ENCODE peak calls at places on chromosomes 4 and X, in six cellular contexts. One of them, this sample, is unnamed. For H3K4me1, the result is how much of the 10 kb centered on the place peaks cover.

GRCh38 chr4:123401466-123402175 is 5.0 kb downstream of the SPRY1 start:
- DNase-seq in suprapubic skin: no peak
- DNase-seq in IMR-90: no peak
- DNase-seq in astrocyte: no peak
- DNase-seq in A549: no peak
- DNase-seq in heart right ventricle: no peak
- DNase-seq in this sample: no peak

GRCh38 chr4:52987401-52988056 is 125.4 kb downstream of the RASL11B start:
- DNase-seq in IMR-90: no peak
- DNase-seq in heart right ventricle: no peak
- DNase-seq in suprapubic skin: no peak
- DNase-seq in A549: no peak
- DNase-seq in astrocyte: peak
- DNase-seq in this sample: no peak

GRCh38 chrX:103356023-103356798 is at the start of gene TCEAL9:
- DNase-seq in heart right ventricle: peak
- DNase-seq in IMR-90: peak
- DNase-seq in suprapubic skin: no peak
- DNase-seq in astrocyte: peak
- DNase-seq in A549: peak
- DNase-seq in this sample: no peak

GRCh38 chr4:3128058-3128457 is 53.6 kb downstream of the HTT start:
- DNase-seq in astrocyte: no peak
- DNase-seq in A549: no peak
- DNase-seq in heart right ventricle: no peak
- DNase-seq in suprapubic skin: no peak
- DNase-seq in IMR-90: no peak
- DNase-seq in this sample: no peak

GRCh38 chrX:47497274-47497673 is 14.3 kb upstream of the ZNF41 start:
- DNase-seq in heart right ventricle: no peak
- DNase-seq in astrocyte: no peak
- DNase-seq in suprapubic skin: no peak
- DNase-seq in A549: no peak
- DNase-seq in IMR-90: peak
- DNase-seq in this sample: no peak

GRCh38 chrX:105136786-105137185 is 83.7 kb downstream of the TEX13A start:
- DNase-seq in IMR-90: no peak
- DNase-seq in astrocyte: no peak
- DNase-seq in heart right ventricle: no peak
- DNase-seq in A549: no peak
- DNase-seq in suprapubic skin: no peak
- DNase-seq in this sample: no peak

GRCh38 chr4:54098375-54098774 is 1.6 kb upstream of the GSX2 start:
- DNase-seq in astrocyte: no peak
- DNase-seq in suprapubic skin: no peak
- DNase-seq in A549: no peak
- DNase-seq in heart right ventricle: no peak
- DNase-seq in IMR-90: no peak
- DNase-seq in this sample: no peak

GRCh38 chr4:73705056-73705432 is 35.3 kb upstream of the CXCL8 start:
- DNase-seq in suprapubic skin: no peak
- DNase-seq in A549: no peak
- DNase-seq in heart right ventricle: no peak
- DNase-seq in IMR-90: peak
- DNase-seq in astrocyte: peak
- DNase-seq in this sample: no peak

GRCh38 chr4:96120206-96120605 is 280.3 kb downstream of the PDHA2 start:
- DNase-seq in IMR-90: no peak
- DNase-seq in suprapubic skin: no peak
- DNase-seq in astrocyte: no peak
- DNase-seq in A549: no peak
- DNase-seq in heart right ventricle: no peak
- DNase-seq in this sample: no peak

GRCh38 chrX:148416142-148416541 is 84.3 kb upstream of the AFF2 start:
- DNase-seq in A549: no peak
- DNase-seq in IMR-90: no peak
- DNase-seq in suprapubic skin: no peak
- DNase-seq in astrocyte: no peak
- DNase-seq in heart right ventricle: no peak
- DNase-seq in this sample: no peak
- H3K27ac ChIP-seq in A549: no peak
- H3K27ac ChIP-seq in IMR-90: no peak
- H3K27ac ChIP-seq in suprapubic skin: no peak
- H3K27ac ChIP-seq in astrocyte: no peak
- H3K27ac ChIP-seq in heart right ventricle: no peak
- H3K27ac ChIP-seq in this sample: no peak

GRCh38 chr4:183139058-183139740 is 40.1 kb downstream of the WWC2 start:
- DNase-seq in heart right ventricle: no peak
- DNase-seq in A549: no peak
- DNase-seq in suprapubic skin: no peak
- DNase-seq in IMR-90: peak
- DNase-seq in astrocyte: peak
- DNase-seq in this sample: no peak

GRCh38 chr4:183141997-183142396 is 42.9 kb downstream of the WWC2 start:
- DNase-seq in astrocyte: no peak
- DNase-seq in A549: no peak
- DNase-seq in heart right ventricle: no peak
- DNase-seq in suprapubic skin: no peak
- DNase-seq in IMR-90: no peak
- DNase-seq in this sample: no peak

GRCh38 chr4:183139972-183140570 is 41.0 kb downstream of the WWC2 start:
- DNase-seq in IMR-90: peak
- DNase-seq in A549: no peak
- DNase-seq in astrocyte: peak
- DNase-seq in suprapubic skin: no peak
- DNase-seq in heart right ventricle: no peak
- DNase-seq in this sample: no peak

GRCh38 chr4:183142566-183143545 is 43.8 kb downstream of the WWC2 start:
- DNase-seq in suprapubic skin: no peak
- DNase-seq in A549: no peak
- DNase-seq in astrocyte: peak
- DNase-seq in heart right ventricle: peak
- DNase-seq in IMR-90: peak
- DNase-seq in this sample: peak

GRCh38 chr4:183140911-183141320 is 41.9 kb downstream of the WWC2 start:
- DNase-seq in astrocyte: peak
- DNase-seq in suprapubic skin: no peak
- DNase-seq in IMR-90: peak
- DNase-seq in heart right ventricle: no peak
- DNase-seq in A549: no peak
- DNase-seq in this sample: no peak
- H3K4me1 ChIP-seq in astrocyte: under half
- H3K4me1 ChIP-seq in suprapubic skin: under half
- H3K4me1 ChIP-seq in IMR-90: under half
- H3K4me1 ChIP-seq in heart right ventricle: under half
- H3K4me1 ChIP-seq in A549: under half
- H3K4me1 ChIP-seq in this sample: under half

DNA sequence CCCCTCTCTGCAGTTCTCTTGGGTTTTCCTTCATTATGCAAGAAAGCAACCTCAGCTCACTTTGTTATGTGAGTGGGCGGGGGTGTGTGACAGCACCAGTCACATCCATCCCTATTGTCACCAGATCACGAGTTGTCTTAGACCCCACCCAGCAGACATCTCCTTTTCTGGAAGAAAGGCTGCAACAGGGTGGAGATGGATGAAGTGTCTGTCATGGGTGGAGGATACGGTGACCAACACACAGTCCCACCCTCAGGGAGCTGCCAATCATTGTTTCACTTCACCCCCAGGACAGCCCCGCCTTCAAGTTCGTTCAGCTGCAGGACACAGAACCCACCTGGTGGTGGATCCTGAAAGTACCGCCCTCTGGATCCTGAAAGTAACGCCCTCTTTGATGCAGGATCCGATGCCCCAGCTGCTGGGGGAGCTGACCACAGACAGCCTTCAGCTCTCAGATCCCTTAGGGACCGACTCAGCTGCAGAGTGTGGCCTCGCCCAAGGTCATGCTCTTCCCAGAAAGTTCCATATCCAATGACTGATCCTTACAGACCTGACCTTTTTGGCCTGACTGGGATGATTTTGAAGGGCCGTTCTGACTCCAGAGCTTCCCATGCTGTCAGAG is 79.7 kb downstream of the SMIM20 start:
- DNase-seq in IMR-90: no peak
- DNase-seq in heart right ventricle: peak
- DNase-seq in astrocyte: peak
- DNase-seq in A549: peak
- DNase-seq in suprapubic skin: no peak
- DNase-seq in this sample: no peak
- TF ChIP-seq CTCF in IMR-90: peak
- TF ChIP-seq CTCF in heart right ventricle: peak
- TF ChIP-seq CTCF in astrocyte: no peak
- TF ChIP-seq CTCF in A549: no peak
- TF ChIP-seq CTCF in suprapubic skin: no peak
- TF ChIP-seq CTCF in this sample: no peak

DNA sequence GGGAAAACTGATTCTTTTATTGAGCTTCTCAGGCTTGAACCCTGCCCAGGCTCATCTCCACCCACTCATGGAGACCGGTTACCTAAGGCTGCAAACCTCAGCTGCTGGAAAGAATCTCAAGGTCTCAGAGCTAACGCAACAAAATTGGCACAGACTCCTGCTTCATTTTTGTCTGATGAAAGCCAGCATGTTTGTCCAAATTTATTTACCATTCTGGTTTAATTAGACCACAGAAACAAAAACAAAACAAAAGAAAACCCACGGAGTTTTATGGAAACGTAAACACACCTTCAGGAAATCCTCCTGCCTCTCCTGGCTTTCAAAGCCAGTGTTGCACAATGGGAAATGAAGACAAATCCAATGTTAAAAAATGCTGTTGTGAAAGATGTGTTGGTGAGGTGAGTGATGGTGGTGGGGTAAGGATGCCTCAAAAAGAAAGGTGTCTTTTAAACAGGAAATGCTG is 56.4 kb upstream of the PDLIM3 start:
- DNase-seq in A549: no peak
- DNase-seq in IMR-90: peak
- DNase-seq in suprapubic skin: no peak
- DNase-seq in astrocyte: peak
- DNase-seq in heart right ventricle: no peak
- DNase-seq in this sample: no peak
- H3K27ac ChIP-seq in A549: no peak
- H3K27ac ChIP-seq in IMR-90: no peak
- H3K27ac ChIP-seq in suprapubic skin: no peak
- H3K27ac ChIP-seq in astrocyte: no peak
- H3K27ac ChIP-seq in heart right ventricle: no peak
- H3K27ac ChIP-seq in this sample: no peak

GRCh38 chr4:110850461-110851447 is 227.9 kb upstream of the PITX2 start:
- DNase-seq in heart right ventricle: peak
- DNase-seq in astrocyte: no peak
- DNase-seq in IMR-90: no peak
- DNase-seq in suprapubic skin: no peak
- DNase-seq in A549: no peak
- DNase-seq in this sample: no peak

GRCh38 chr4:110852793-110853192 is 229.9 kb upstream of the PITX2 start:
- DNase-seq in A549: no peak
- DNase-seq in suprapubic skin: no peak
- DNase-seq in heart right ventricle: no peak
- DNase-seq in astrocyte: no peak
- DNase-seq in IMR-90: no peak
- DNase-seq in this sample: no peak

GRCh38 chr4:110854021-110854678 is 231.3 kb upstream of the PITX2 start:
- DNase-seq in heart right ventricle: no peak
- DNase-seq in astrocyte: peak
- DNase-seq in A549: no peak
- DNase-seq in IMR-90: peak
- DNase-seq in suprapubic skin: no peak
- DNase-seq in this sample: no peak

GRCh38 chr4:110851989-110852388 is 229.1 kb upstream of the PITX2 start:
- DNase-seq in A549: no peak
- DNase-seq in suprapubic skin: no peak
- DNase-seq in astrocyte: no peak
- DNase-seq in heart right ventricle: no peak
- DNase-seq in IMR-90: no peak
- DNase-seq in this sample: no peak

DNA sequence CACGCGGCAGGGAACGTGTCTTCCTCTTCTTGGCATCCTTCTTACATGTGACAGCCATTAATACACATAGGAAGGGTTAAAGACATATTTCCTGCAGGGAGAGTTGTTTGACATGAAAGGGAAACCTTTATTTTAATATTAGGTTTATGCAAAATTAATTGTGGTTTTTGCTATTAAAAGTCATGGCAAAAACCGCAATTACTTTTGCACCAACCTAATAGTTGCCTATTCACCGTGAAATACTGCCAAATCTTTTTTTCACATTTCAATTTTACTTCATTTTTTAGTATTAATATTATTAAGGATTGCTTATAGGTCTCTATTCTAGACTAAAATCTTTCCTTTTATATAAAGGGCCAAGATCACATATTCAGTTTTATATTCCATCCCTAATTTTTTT is 230.4 kb upstream of the PITX2 start:
- DNase-seq in A549: no peak
- DNase-seq in IMR-90: no peak
- DNase-seq in heart right ventricle: no peak
- DNase-seq in suprapubic skin: no peak
- DNase-seq in astrocyte: no peak
- DNase-seq in this sample: no peak
- H3K4me1 ChIP-seq in A549: under half
- H3K4me1 ChIP-seq in IMR-90: under half
- H3K4me1 ChIP-seq in heart right ventricle: under half
- H3K4me1 ChIP-seq in suprapubic skin: under half
- H3K4me1 ChIP-seq in astrocyte: under half
- H3K4me1 ChIP-seq in this sample: under half

This sample was measured in left lung.